ENCODE peak calls at places on chromosomes 7 and 10, in seven cellular contexts. I, N, A, P, Z, G and C are unnamed samples.

GRCh38 chr10:22583683-22584082 is 130.7 kb downstream of the PIP4K2A start:
- DNase-seq in I (no peak), N (no peak), A (no peak), P (peak; percentile 25), Z (no peak), G (no peak), C (no peak)

GRCh38 chr7:151930695-151931094 is 25.6 kb upstream of the GALNTL5 start:
- DNase-seq in I (no peak), N (no peak), A (no peak), P (no peak), Z (no peak), G (no peak), C (no peak)

GRCh38 chr10:13938940-13939339 is 352.2 kb downstream of the PRPF18 start:
- DNase-seq in I (no peak), N (no peak), A (no peak), P (no peak), Z (no peak), G (no peak), C (no peak)

GRCh38 chr10:21173433-21173963 is 276.4 kb upstream of the NEBL start:
- DNase-seq in I (no peak), N (no peak), A (no peak), P (no peak), Z (no peak), G (no peak), C (no peak)

GRCh38 chr10:59319854-59320253 is 42.5 kb downstream of the FAM13C start:
- DNase-seq in I (no peak), N (no peak), A (no peak), P (no peak), Z (no peak), G (no peak), C (no peak)

GRCh38 chr7:131945313-131945831 is 388.9 kb upstream of the PODXL start:
- DNase-seq in I (peak; percentile 12), N (peak; percentile 11), A (peak; percentile 50), P (peak; percentile 88), Z (no peak), G (no peak), C (peak; percentile 74)

GRCh38 chr10:72030762-72031543 is 57.4 kb downstream of the SPOCK2 start:
- DNase-seq in I (no peak), N (no peak), A (peak; percentile 86), P (no peak), Z (no peak), G (no peak), C (no peak)

GRCh38 chr7:1948887-1949680 is 279.0 kb downstream of the ELFN1 start:
- DNase-seq in I (no peak), N (no peak), A (no peak), P (peak; percentile 61), Z (no peak), G (no peak), C (no peak)

GRCh38 chr10:46229144-46229563 is 57.6 kb upstream of the ANTXRL start:
- DNase-seq in I (no peak), N (no peak), A (peak; percentile 8), P (no peak), Z (no peak), G (no peak), C (peak; percentile 44)

GRCh38 chr10:28593811-28594210 is 60.9 kb downstream of the WAC start:
- DNase-seq in I (peak; percentile 15), N (no peak), A (no peak), P (no peak), Z (no peak), G (no peak), C (no peak)

GRCh38 chr7:16993543-16993942 is 111.8 kb upstream of the AGR3 start:
- DNase-seq in I (no peak), N (no peak), A (no peak), P (no peak), Z (no peak), G (no peak), C (no peak)

GRCh38 chr7:112124367-112124766 is 81.8 kb downstream of the DOCK4 start:
- DNase-seq in I (no peak), N (no peak), A (no peak), P (no peak), Z (no peak), G (no peak), C (no peak)

GRCh38 chr10:31157125-31157983 is 125.7 kb upstream of the ZNF438 start:
- DNase-seq in I (no peak), N (peak; percentile 85), A (peak; percentile 76), P (peak; percentile 57), Z (no peak), G (peak; percentile 48), C (no peak)

GRCh38 chr7:128932862-128933821 is 4.6 kb upstream of the IRF5 start:
- DNase-seq in I (no peak), N (no peak), A (peak; percentile 21), P (no peak), Z (no peak), G (no peak), C (no peak)

GRCh38 chr10:93757136-93757535 is 600 bp upstream of the LGI1 start:
- DNase-seq in I (no peak), N (no peak), A (no peak), P (no peak), Z (no peak), G (no peak), C (peak; percentile 16)

GRCh38 chr10:129058664-129059155 is 408.3 kb upstream of the MGMT start:
- DNase-seq in I (no peak), N (no peak), A (no peak), P (no peak), Z (no peak), G (no peak), C (no peak)

GRCh38 chr10:83677795-83678194 is 461.5 kb upstream of the GHITM start:
- DNase-seq in I (no peak), N (no peak), A (peak; percentile 1), P (no peak), Z (no peak), G (no peak), C (no peak)

GRCh38 chr10:21494221-21495001 is 31.1 kb downstream of the SKIDA1 start:
- DNase-seq in I (no peak), N (no peak), A (peak; percentile 65), P (peak; percentile 91), Z (no peak), G (no peak), C (no peak)

GRCh38 chr10:24008164-24009066 is 200.5 kb upstream of the KIAA1217 start:
- DNase-seq in I (peak; percentile 73), N (no peak), A (peak; percentile 29), P (no peak), Z (no peak), G (no peak), C (no peak)

GRCh38 chr10:61791216-61791615 is 110.3 kb upstream of the ARID5B start:
- DNase-seq in I (no peak), N (peak; percentile 80), A (no peak), P (no peak), Z (no peak), G (no peak), C (no peak)

GRCh38 chr7:156827587-156828203 is 65.3 kb downstream of the LMBR1 start:
- DNase-seq in I (no peak), N (peak; percentile 46), A (peak; percentile 50), P (peak; percentile 29), Z (no peak), G (no peak), C (no peak)

GRCh38 chr7:2180081-2180480 is 52.7 kb downstream of the MAD1L1 start:
- DNase-seq in I (no peak), N (no peak), A (no peak), P (no peak), Z (no peak), G (no peak), C (no peak)

GRCh38 chr7:79723833-79724608 is 270.6 kb upstream of the MAGI2 start:
- DNase-seq in I (no peak), N (no peak), A (peak; percentile 27), P (no peak), Z (no peak), G (no peak), C (no peak)

GRCh38 chr7:37208528-37208927 is 240.1 kb downstream of the ELMO1 start:
- DNase-seq in I (peak; percentile 28), N (peak; percentile 62), A (peak; percentile 96), P (no peak), Z (peak; percentile 5), G (no peak), C (peak; percentile 31)
- TF ChIP-seq CTCF in I (peak; percentile 23), N (peak; percentile 52), A (peak; percentile 61), P (no peak), Z (peak; percentile 20), G (peak; percentile 38), C (peak; percentile 51)

GRCh38 chr7:150663802-150664494 is 21.6 kb upstream of the GIMAP2 start:
- DNase-seq in I (no peak), N (no peak), A (no peak), P (no peak), Z (no peak), G (no peak), C (no peak)
- H3K9me3 ChIP-seq in I (no peaks in the 10 kb centered on the region), N (peaks cover 14% of the 10 kb centered on the region), A (no peaks in the 10 kb centered on the region), P (no peaks in the 10 kb centered on the region), Z (no peaks in the 10 kb centered on the region), G (peaks cover 31% of the 10 kb centered on the region), C (no peaks in the 10 kb centered on the region)

GRCh38 chr10:49116509-49117365 is 1.4 kb upstream of the VSTM4 start:
- DNase-seq in I (no peak), N (no peak), A (no peak), P (no peak), Z (no peak), G (no peak), C (no peak)

GRCh38 chr10:49115015-49115795 is at the start of gene VSTM4:
- DNase-seq in I (no peak), N (peak; percentile 59), A (peak; percentile 61), P (peak; percentile 92), Z (no peak), G (peak; percentile 15), C (peak; percentile 30)

GRCh38 chr10:49114718-49115014 is 656 bp downstream of the VSTM4 start:
- DNase-seq in I (no peak), N (no peak), A (no peak), P (no peak), Z (no peak), G (no peak), C (no peak)

GRCh38 chr10:49117366-49117905 is 2.1 kb upstream of the VSTM4 start:
- DNase-seq in I (no peak), N (no peak), A (no peak), P (no peak), Z (no peak), G (no peak), C (no peak)

DNA sequence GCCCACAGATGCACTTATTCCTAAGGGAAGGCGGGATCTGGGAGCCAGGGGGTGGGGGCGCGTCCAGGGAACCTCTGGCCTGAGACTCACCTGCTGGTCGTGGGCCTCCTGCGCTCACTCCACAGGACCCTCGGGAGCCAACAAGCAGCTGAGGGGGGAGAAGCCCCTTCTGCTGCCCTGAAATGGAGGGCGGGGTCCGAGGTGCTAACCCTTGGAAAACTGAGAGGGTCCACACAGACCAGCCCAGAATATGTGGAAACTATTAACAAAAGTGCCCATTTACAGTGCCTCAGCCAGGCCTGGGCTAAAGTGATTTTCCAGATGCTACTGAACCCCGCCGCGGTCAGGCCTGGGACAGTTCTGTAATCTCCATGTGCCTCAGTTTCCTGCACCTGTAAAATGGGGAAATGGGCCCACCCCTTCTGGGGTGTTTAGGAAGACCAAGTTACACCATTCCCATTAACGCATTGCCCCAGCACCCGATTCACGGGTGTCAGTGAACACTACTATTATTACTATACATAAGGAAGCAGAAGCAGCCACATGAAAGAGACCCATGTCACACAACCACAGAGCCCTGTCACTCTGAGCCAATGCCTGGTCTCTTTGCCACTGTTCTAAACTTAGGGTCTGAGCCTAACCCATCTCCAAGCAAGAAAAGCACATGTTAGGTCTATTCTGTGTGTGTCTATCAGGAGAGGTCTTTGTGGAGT is 630 bp upstream of the VSTM4 start:
- DNase-seq in I (no peak), N (no peak), A (no peak), P (no peak), Z (no peak), G (no peak), C (no peak)
- H3K4me3 ChIP-seq in I (no peak overlapping the region), N (peak overlapping the region; percentile 66), A (no peak overlapping the region), P (no peak overlapping the region), Z (no peak overlapping the region), G (peak overlapping the region; percentile 50), C (peak overlapping the region; percentile 34)

GRCh38 chr10:9234191-9234590 is 1179.7 kb downstream of the GATA3 start:
- DNase-seq in I (no peak), N (no peak), A (no peak), P (no peak), Z (no peak), G (no peak), C (no peak)
- TF ChIP-seq CTCF in I (no peak), N (no peak), A (no peak), P (no peak), Z (no peak), G (no peak), C (no peak)